ENCODE peak calls at places on chromosomes 2 and 18, in eight cellular contexts. U is Peyer's patch, L is gastrocnemius medialis, D is cardiac fibroblast, Q is fibroblast of pulmonary artery, N is colonic mucosa, Y is OCI-LY7, S is left lung. C is an unnamed sample.

GRCh38 chr2:231987088-231987788 is 25.7 kb downstream of the DIS3L2 start:
- DNase-seq in N (no peak), L (no peak), S (no peak), U (no peak), D (peak; percentile 34), Y (no peak), Q (peak; percentile 52), C (no peak)

GRCh38 chr2:210616074-210616473 is 59.7 kb downstream of the CPS1 start:
- DNase-seq in Q (no peak), D (no peak), Y (no peak), N (no peak), S (no peak), L (no peak), U (no peak), C (no peak)

GRCh38 chr2:2763998-2764355 is 432.9 kb upstream of the MYT1L start:
- DNase-seq in D (no peak), L (peak; percentile 31), N (no peak), U (no peak), Y (no peak), Q (no peak), S (no peak), C (no peak)

GRCh38 chr2:209472386-209472832 is 48.6 kb downstream of the MAP2 start:
- DNase-seq in U (no peak), L (no peak), S (no peak), Q (peak; percentile 91), D (peak; percentile 94), N (no peak), Y (no peak), C (no peak)

GRCh38 chr2:90645-91312 is 44.5 kb upstream of the FAM110C start:
- DNase-seq in Q (no peak), Y (no peak), N (no peak), D (no peak), L (no peak), U (no peak), S (no peak), C (no peak)

GRCh38 chr2:177551989-177552413 is 159.4 kb downstream of the AGPS start:
- DNase-seq in N (peak; percentile 54), D (peak; percentile 21), L (no peak), U (peak; percentile 19), S (no peak), Q (no peak), Y (peak; percentile 5), C (peak; percentile 19)

GRCh38 chr2:105536175-105536574 is 137.3 kb upstream of the FHL2 start:
- DNase-seq in U (no peak), S (no peak), D (no peak), Q (no peak), L (no peak), N (no peak), Y (no peak), C (no peak)

GRCh38 chr18:76450912-76451421 is 44.1 kb downstream of the ZNF516 start:
- DNase-seq in Q (peak; percentile 78), L (peak; percentile 55), S (peak; percentile 83), Y (no peak), N (peak; percentile 57), U (no peak), D (peak; percentile 80), C (peak; percentile 89)

GRCh38 chr2:226795281-226796011 is 4.2 kb downstream of the IRS1 start:
- DNase-seq in D (peak; percentile 47), Y (no peak), U (no peak), N (no peak), L (peak; percentile 31), Q (no peak), S (peak; percentile 76), C (no peak)

GRCh38 chr2:54329482-54330225 is 73.6 kb upstream of the TSPYL6 start:
- DNase-seq in Y (peak; percentile 14), N (no peak), U (no peak), D (peak; percentile 27), L (no peak), S (no peak), Q (peak; percentile 67), C (no peak)

GRCh38 chr2:54336136-54336976 is 80.3 kb upstream of the TSPYL6 start:
- DNase-seq in S (no peak), Q (peak; percentile 48), Y (no peak), L (no peak), N (no peak), D (peak; percentile 45), U (no peak), C (no peak)

GRCh38 chr2:54332386-54332785 is 76.4 kb upstream of the TSPYL6 start:
- DNase-seq in Y (no peak), U (no peak), Q (no peak), L (no peak), D (no peak), S (no peak), N (no peak), C (no peak)

GRCh38 chr2:54330226-54331094 is 74.4 kb upstream of the TSPYL6 start:
- DNase-seq in N (peak; percentile 97), L (peak; percentile 88), Y (peak; percentile 95), U (peak; percentile 84), D (peak; percentile 96), S (peak; percentile 95), Q (peak; percentile 95), C (peak; percentile 99)

GRCh38 chr2:54331095-54331835 is 75.2 kb upstream of the TSPYL6 start:
- DNase-seq in Q (no peak), L (no peak), D (no peak), Y (peak; percentile 45), N (no peak), S (no peak), U (no peak), C (no peak)
- H3K4me3 ChIP-seq in Q (peak overlapping the region; percentile 65), L (peak overlapping the region; percentile 68), D (peak overlapping the region; percentile 66), Y (peak overlapping the region; percentile 72), N (peak overlapping the region; percentile 58), S (peak overlapping the region; percentile 43), U (peak overlapping the region; percentile 35), C (no peak overlapping the region)

GRCh38 chr2:20649586-20650375 is 1.1 kb downstream of the HS1BP3 start:
- DNase-seq in U (no peak), Q (no peak), D (no peak), S (peak; percentile 65), Y (no peak), L (no peak), N (no peak), C (no peak)
- H3K4me3 ChIP-seq in U (peak overlapping the region; percentile 100), Q (peak overlapping the region; percentile 98), D (peak overlapping the region; percentile 92), S (peak overlapping the region; percentile 90), Y (peak overlapping the region; percentile 77), L (peak overlapping the region; percentile 96), N (peak overlapping the region; percentile 77), C (peak overlapping the region; percentile 65)

DNA sequence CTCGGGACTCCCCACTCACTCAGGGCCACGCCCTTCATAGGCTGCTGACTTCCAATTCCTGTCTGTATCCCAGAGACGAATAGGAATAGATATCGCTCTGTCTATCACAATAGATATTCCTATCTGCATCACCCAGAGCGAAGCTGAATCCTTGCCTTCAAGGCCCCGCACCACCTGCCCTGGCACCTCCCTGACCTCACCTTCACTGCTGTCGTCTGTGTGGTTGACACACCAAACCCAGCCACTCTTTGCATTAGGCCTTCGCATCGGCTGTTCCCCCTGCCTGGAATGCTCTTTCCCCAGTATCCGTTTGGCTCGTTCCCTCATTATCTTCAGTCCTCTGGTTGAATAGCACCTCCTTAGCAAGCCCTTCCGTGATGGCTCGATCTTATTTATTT is 43.5 kb downstream of the ATOH8 start:
- DNase-seq in U (no peak), N (no peak), S (no peak), L (no peak), D (no peak), Q (no peak), Y (no peak), C (peak; percentile 64)
- H3K4me3 ChIP-seq in U (no peak overlapping the region), N (no peak overlapping the region), S (no peak overlapping the region), L (no peak overlapping the region), D (no peak overlapping the region), Q (no peak overlapping the region), Y (no peak overlapping the region), C (no peak overlapping the region)

GRCh38 chr2:158034198-158034831 is 67.4 kb upstream of the UPP2 start:
- DNase-seq in Q (peak; percentile 66), Y (peak; percentile 13), S (no peak), N (peak; percentile 68), D (peak; percentile 71), U (no peak), L (no peak), C (no peak)
- H3K4me3 ChIP-seq in Q (no peak overlapping the region), Y (no peak overlapping the region), S (no peak overlapping the region), N (no peak overlapping the region), D (no peak overlapping the region), U (no peak overlapping the region), L (no peak overlapping the region), C (no peak overlapping the region)

DNA sequence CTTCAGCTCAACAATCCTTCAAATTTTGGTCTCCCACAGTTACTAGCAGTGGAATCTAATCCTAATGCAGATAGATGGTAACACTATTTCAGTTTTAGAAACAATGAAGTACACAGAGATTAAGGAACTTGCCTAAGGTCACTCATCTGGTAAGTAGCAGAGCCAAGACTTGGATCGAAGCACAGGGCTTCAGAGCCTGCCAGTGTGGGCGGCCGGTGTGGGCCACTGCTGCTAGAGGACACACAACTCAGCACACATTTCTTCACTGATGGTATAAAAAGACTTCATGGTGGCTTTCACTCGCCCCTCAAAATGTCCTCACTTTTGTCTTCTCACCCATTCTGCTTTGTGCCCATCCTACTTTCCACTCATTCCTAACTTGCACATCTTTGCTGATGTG is 11.1 kb downstream of the C2orf74 start:
- DNase-seq in N (no peak), L (no peak), D (no peak), S (no peak), Y (no peak), Q (no peak), U (no peak), C (no peak)
- H3K4me3 ChIP-seq in N (no peak overlapping the region), L (no peak overlapping the region), D (no peak overlapping the region), S (no peak overlapping the region), Y (no peak overlapping the region), Q (no peak overlapping the region), U (no peak overlapping the region), C (no peak overlapping the region)

DNA sequence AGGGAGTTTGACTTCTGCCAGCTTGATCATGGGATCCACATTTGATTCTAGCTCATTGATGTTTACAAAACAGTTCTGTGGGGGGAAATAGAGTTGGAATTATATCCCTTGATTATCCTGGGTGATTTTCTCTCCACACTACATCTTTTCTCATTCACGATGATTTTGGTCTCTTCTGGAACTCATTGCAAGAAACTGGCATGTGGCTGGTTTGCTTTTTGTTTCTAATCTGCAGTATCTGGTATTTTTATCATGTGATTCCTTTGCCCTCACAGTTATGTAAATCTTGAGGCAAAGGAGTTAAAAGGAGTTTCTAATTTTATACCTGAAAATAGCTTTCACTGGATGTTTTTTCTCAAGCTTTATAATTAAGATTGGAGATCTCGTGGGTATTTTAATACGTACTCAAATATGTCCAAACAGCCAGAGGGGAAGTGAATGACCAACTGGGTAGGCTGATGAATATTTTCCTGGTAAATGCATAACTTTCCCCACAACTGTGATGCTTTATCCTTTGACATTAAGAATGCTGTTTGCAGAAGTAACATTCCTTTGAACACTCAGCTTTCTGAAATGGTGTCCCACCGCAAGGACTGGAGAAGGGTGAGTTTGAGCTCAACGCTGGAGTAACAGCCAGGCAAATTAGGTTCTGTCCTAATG is 502.9 kb upstream of the ZEB2 start:
- DNase-seq in U (no peak), Y (no peak), N (no peak), S (no peak), L (no peak), D (peak; percentile 89), Q (peak; percentile 68), C (no peak)
- H3K4me3 ChIP-seq in U (no peak overlapping the region), Y (no peak overlapping the region), N (no peak overlapping the region), S (no peak overlapping the region), L (no peak overlapping the region), D (no peak overlapping the region), Q (no peak overlapping the region), C (no peak overlapping the region)

GRCh38 chr2:77713412-77713811 is 191.2 kb upstream of the LRRTM4 start:
- DNase-seq in L (no peak), N (no peak), Y (no peak), U (no peak), D (no peak), Q (no peak), S (no peak), C (no peak)

GRCh38 chr2:77712601-77713000 is 190.4 kb upstream of the LRRTM4 start:
- DNase-seq in D (no peak), S (no peak), N (no peak), Q (no peak), U (no peak), L (no peak), Y (no peak), C (no peak)
- H3K4me3 ChIP-seq in D (no peak overlapping the region), S (no peak overlapping the region), N (no peak overlapping the region), Q (no peak overlapping the region), U (no peak overlapping the region), L (no peak overlapping the region), Y (no peak overlapping the region), C (no peak overlapping the region)

C was measured in lower leg skin.